ENCODE peak calls at places on chromosomes 4 and X, in ten cellular contexts. I is fibroblast of lung, N is neural progenitor cell, Y is neuronal stem cell, H is keratinocyte, F is mesenchymal stem cell, S is K562, X is kidney, Q is SK-N-MC, D is endodermal cell. K is an unnamed sample. For H3K9me3, the result is how much of the 10 kb centered on the place peaks cover.

GRCh38 chr4:40475609-40476008 is 140.5 kb downstream of the CHRNA9 start:
- DNase-seq in I (no peak), F (no peak), H (no peak), S (no peak), Q (no peak), N (peak), X (no peak), Y (no peak), D (no peak), K (no peak)

GRCh38 chr4:153233761-153234371 is 29.6 kb downstream of the TRIM2 start:
- DNase-seq in X (no peak), N (no peak), S (no peak), H (peak), Q (peak), F (peak), I (peak), D (no peak), Y (no peak), K (peak)

GRCh38 chr4:185833055-185833598 is 21.1 kb upstream of the SORBS2 start:
- DNase-seq in X (no peak), I (no peak), Y (no peak), Q (no peak), N (peak), S (no peak), D (no peak), H (no peak), F (no peak), K (no peak)

GRCh38 chrX:94722578-94722977 is 1048.6 kb downstream of the FAM133A start:
- DNase-seq in I (no peak), Y (no peak), S (no peak), N (no peak), F (no peak), Q (no peak), D (no peak), H (no peak), X (no peak), K (no peak)

GRCh38 chr4:108247511-108248088 is 78.9 kb upstream of the LEF1 start:
- DNase-seq in H (no peak), Q (no peak), N (peak), Y (peak), F (peak), S (peak), X (peak), I (no peak), D (peak), K (no peak)

GRCh38 chr4:47827339-47828047 is 10.4 kb downstream of the CORIN start:
- DNase-seq in H (no peak), F (no peak), S (no peak), Y (no peak), Q (no peak), I (no peak), N (no peak), D (no peak), X (no peak), K (no peak)

GRCh38 chr4:56505269-56506109 is at the start of gene ARL9:
- DNase-seq in S (no peak), F (peak), Y (peak), X (peak), D (peak), Q (no peak), H (no peak), N (peak), I (peak), K (peak)

GRCh38 chr4:56434599-56435000 is 815 bp downstream of the PPAT start:
- DNase-seq in F (no peak), X (no peak), Y (no peak), S (no peak), D (no peak), Q (no peak), I (peak), N (peak), H (no peak), K (peak)

GRCh38 chr4:185104733-185105132 is 38.3 kb upstream of the SLC25A4 start:
- DNase-seq in X (no peak), I (no peak), Q (no peak), D (no peak), S (no peak), Y (no peak), N (no peak), H (no peak), F (no peak), K (no peak)

GRCh38 chr4:41939016-41939623 is 3.9 kb downstream of the TMEM33 start:
- DNase-seq in I (peak), F (peak), S (no peak), H (peak), D (no peak), N (no peak), Y (no peak), Q (no peak), X (no peak), K (peak)

GRCh38 chrX:101655540-101655939 is 4.1 kb downstream of the ARMCX2 start:
- DNase-seq in S (no peak), F (no peak), N (no peak), H (no peak), Q (no peak), Y (no peak), X (no peak), D (no peak), I (no peak), K (no peak)

GRCh38 chrX:103275947-103276567 is 493 bp downstream of the TCEAL5 start:
- DNase-seq in H (no peak), F (no peak), X (no peak), N (no peak), Y (no peak), Q (no peak), I (no peak), S (no peak), D (no peak), K (no peak)

GRCh38 chr4:153483432-153484418 is 17.6 kb downstream of the TMEM131L start:
- DNase-seq in N (no peak), H (no peak), Y (no peak), D (no peak), S (no peak), I (peak), F (no peak), Q (no peak), X (no peak), K (no peak)

GRCh38 chr4:127219247-127219646 is 413.5 kb upstream of the INTU start:
- DNase-seq in N (no peak), I (no peak), S (no peak), Y (no peak), F (no peak), D (no peak), Q (no peak), X (no peak), H (no peak), K (peak)

GRCh38 chr4:121668368-121669162 is 28.2 kb downstream of the ANXA5 start:
- DNase-seq in S (no peak), D (no peak), Q (no peak), H (no peak), I (peak), Y (no peak), F (peak), X (no peak), N (no peak), K (peak)

GRCh38 chr4:183342541-183343533 is 20.6 kb upstream of the CLDN24 start:
- DNase-seq in H (no peak), N (peak), X (peak), F (no peak), S (no peak), Y (no peak), Q (no peak), I (no peak), D (no peak), K (no peak)

GRCh38 chr4:12689457-12689856 is 794.7 kb downstream of the RAB28 start:
- DNase-seq in F (no peak), Y (no peak), D (no peak), Q (no peak), S (no peak), N (no peak), X (no peak), I (no peak), H (no peak), K (no peak)

GRCh38 chrX:100864967-100865366 is 9.2 kb downstream of the NOX1 start:
- DNase-seq in H (no peak), D (no peak), Y (no peak), F (peak), Q (no peak), N (no peak), X (no peak), I (peak), S (no peak), K (peak)

GRCh38 chr4:26181616-26182015 is 139.2 kb upstream of the RBPJ start:
- DNase-seq in X (no peak), S (no peak), Y (no peak), D (no peak), N (no peak), F (no peak), H (no peak), I (peak), Q (no peak), K (no peak)

GRCh38 chr4:7813674-7814073 is 126.0 kb downstream of the AFAP1 start:
- DNase-seq in H (no peak), S (no peak), D (no peak), Y (no peak), F (peak), X (no peak), I (peak), N (no peak), Q (no peak), K (peak)

GRCh38 chrX:21943460-21944135 is 3.1 kb downstream of the SMS start:
- DNase-seq in S (no peak), I (peak), X (no peak), N (no peak), F (peak), Q (no peak), Y (no peak), D (peak), H (peak), K (peak)

GRCh38 chrX:55794420-55794819 is 76.9 kb downstream of the RRAGB start:
- DNase-seq in D (no peak), Y (no peak), Q (no peak), H (no peak), X (no peak), N (no peak), F (peak), I (no peak), S (no peak), K (no peak)
- H3K9me3 ChIP-seq in D (under half), Y (under half), Q (under half), H (under half), X (under half), N (under half), F (under half), I (under half), S (under half), K (under half)

GRCh38 chr4:173493041-173493440 is 37.0 kb downstream of the HAND2 start:
- DNase-seq in D (no peak), Y (no peak), N (no peak), I (no peak), H (no peak), X (no peak), F (no peak), Q (no peak), S (no peak), K (no peak)

GRCh38 chr4:173492315-173492714 is 37.7 kb downstream of the HAND2 start:
- DNase-seq in I (no peak), D (no peak), Y (no peak), F (no peak), Q (no peak), H (no peak), X (no peak), N (no peak), S (no peak), K (no peak)

GRCh38 chr4:173490256-173490655 is 39.8 kb downstream of the HAND2 start:
- DNase-seq in X (no peak), N (no peak), D (no peak), H (no peak), S (no peak), Q (no peak), F (no peak), I (no peak), Y (no peak), K (peak)

GRCh38 chr4:173489514-173489913 is 40.5 kb downstream of the HAND2 start:
- DNase-seq in Y (no peak), H (no peak), D (no peak), X (no peak), N (no peak), S (no peak), Q (peak), I (peak), F (peak), K (peak)

GRCh38 chr4:173490817-173491518 is 39.1 kb downstream of the HAND2 start:
- DNase-seq in I (peak), F (peak), S (no peak), N (no peak), Q (no peak), H (no peak), X (no peak), D (peak), Y (no peak), K (peak)
- H3K9ac ChIP-seq in I (no peak), F (peak), S (no peak), N (no peak), Q (no peak), H (no peak), X (no peak), D (no peak), Y (no peak), K (peak)

GRCh38 chr4:119028296-119028695 is 107.3 kb upstream of the MYOZ2 start:
- DNase-seq in Y (no peak), N (no peak), F (no peak), S (no peak), X (no peak), D (no peak), H (no peak), Q (no peak), I (no peak), K (no peak)

GRCh38 chr4:119027815-119028214 is 107.8 kb upstream of the MYOZ2 start:
- DNase-seq in D (no peak), X (no peak), F (no peak), Y (no peak), Q (no peak), S (no peak), N (no peak), H (no peak), I (no peak), K (no peak)

GRCh38 chr4:119025916-119026661 is 109.5 kb upstream of the MYOZ2 start:
- DNase-seq in X (no peak), S (no peak), F (peak), Q (peak), H (no peak), D (no peak), I (peak), Y (no peak), N (no peak), K (peak)

GRCh38 chr4:119025440-119025839 is 110.2 kb upstream of the MYOZ2 start:
- DNase-seq in F (peak), D (no peak), S (no peak), H (no peak), X (no peak), I (peak), N (no peak), Y (no peak), Q (no peak), K (peak)

GRCh38 chr4:119026662-119027444 is 108.8 kb upstream of the MYOZ2 start:
- DNase-seq in S (no peak), Q (no peak), Y (no peak), X (no peak), D (peak), I (no peak), N (no peak), F (no peak), H (no peak), K (no peak)
- H3K4me3 ChIP-seq in S (no peak), Q (no peak), Y (no peak), X (no peak), D (no peak), I (peak), N (no peak), F (no peak), H (no peak), K (peak)

GRCh38 chr4:84496356-84497219 is 2.5 kb downstream of the NKX6-1 start:
- DNase-seq in Q (no peak), I (no peak), H (no peak), N (peak), F (peak), S (no peak), Y (no peak), D (peak), X (peak), K (no peak)
- H3K9me3 ChIP-seq in Q (under half), I (under half), H (under half), N (under half), F (under half), S (under half), Y (under half), D (under half), X (under half), K (under half)

GRCh38 chr4:141329174-141329569 is 108.5 kb downstream of the ZNF330 start:
- DNase-seq in X (no peak), S (no peak), D (no peak), I (peak), H (no peak), N (no peak), Y (no peak), F (peak), Q (peak), K (peak)
- H3K9ac ChIP-seq in X (no peak), S (no peak), D (no peak), I (no peak), H (no peak), N (no peak), Y (no peak), F (peak), Q (no peak), K (peak)

DNA sequence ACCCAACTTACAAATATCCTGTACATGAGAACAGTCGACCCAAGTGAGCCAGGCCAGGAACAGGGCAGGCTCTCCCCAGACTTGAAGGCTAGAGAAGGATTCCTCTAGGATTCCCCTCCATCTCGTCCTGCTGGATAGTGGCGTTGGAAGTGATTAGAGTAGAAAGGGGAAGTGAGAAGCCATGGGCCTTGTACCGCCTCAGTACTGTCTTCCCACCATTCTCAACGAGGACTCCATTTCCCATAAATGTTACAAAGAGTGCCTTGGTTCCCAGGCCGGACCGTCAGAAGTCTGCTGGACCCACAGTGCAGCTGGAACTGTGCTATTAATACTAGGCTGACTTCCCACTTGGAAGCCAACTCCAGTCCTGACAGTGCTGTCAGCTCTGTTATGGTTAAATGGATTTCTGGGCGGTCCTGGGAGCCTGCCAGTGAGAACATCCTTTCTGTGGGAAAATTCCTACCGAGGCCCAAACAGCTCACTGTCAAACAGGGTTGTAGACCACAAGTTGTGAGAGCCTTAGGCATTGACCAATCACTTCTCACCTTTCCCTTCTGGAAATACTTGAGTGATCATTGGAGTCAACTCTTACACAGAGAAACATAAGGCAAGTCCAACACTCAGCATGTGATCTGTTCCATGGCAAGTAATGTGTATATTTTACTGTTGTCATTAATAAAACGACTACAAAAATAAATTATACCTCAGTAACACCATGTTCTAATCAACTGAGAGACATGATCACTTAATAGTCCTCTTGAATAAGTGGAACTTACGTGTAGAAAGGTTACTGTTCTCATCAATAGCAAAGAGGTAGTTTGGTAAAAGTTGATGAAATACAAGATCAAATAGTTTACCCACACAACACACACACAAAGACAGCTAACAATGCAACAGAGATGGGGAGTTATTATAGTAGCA is 58.4 kb downstream of the AMELX start:
- DNase-seq in X (peak), I (peak), S (no peak), N (no peak), Q (no peak), H (no peak), Y (no peak), D (no peak), F (peak), K (no peak)
- H3K4me3 ChIP-seq in X (no peak), I (no peak), S (no peak), N (no peak), Q (no peak), H (no peak), Y (no peak), D (no peak), F (no peak), K (peak)

GRCh38 chr4:6474053-6474568 is 1.7 kb upstream of the PPP2R2C start:
- DNase-seq in S (peak), X (no peak), F (no peak), H (no peak), D (peak), Y (no peak), Q (no peak), N (peak), I (no peak), K (no peak)

GRCh38 chr4:6476893-6477292 is 4.5 kb upstream of the PPP2R2C start:
- DNase-seq in D (peak), X (no peak), N (no peak), Y (no peak), H (no peak), F (no peak), I (no peak), Q (no peak), S (no peak), K (no peak)

GRCh38 chr4:6473264-6474052 is 1.0 kb upstream of the PPP2R2C start:
- DNase-seq in S (no peak), N (no peak), I (no peak), Q (no peak), X (no peak), H (no peak), D (peak), F (no peak), Y (no peak), K (no peak)

GRCh38 chr4:6474705-6475457 is 2.5 kb upstream of the PPP2R2C start:
- DNase-seq in I (no peak), H (no peak), X (no peak), D (peak), N (no peak), Y (no peak), F (no peak), Q (no peak), S (no peak), K (no peak)

DNA sequence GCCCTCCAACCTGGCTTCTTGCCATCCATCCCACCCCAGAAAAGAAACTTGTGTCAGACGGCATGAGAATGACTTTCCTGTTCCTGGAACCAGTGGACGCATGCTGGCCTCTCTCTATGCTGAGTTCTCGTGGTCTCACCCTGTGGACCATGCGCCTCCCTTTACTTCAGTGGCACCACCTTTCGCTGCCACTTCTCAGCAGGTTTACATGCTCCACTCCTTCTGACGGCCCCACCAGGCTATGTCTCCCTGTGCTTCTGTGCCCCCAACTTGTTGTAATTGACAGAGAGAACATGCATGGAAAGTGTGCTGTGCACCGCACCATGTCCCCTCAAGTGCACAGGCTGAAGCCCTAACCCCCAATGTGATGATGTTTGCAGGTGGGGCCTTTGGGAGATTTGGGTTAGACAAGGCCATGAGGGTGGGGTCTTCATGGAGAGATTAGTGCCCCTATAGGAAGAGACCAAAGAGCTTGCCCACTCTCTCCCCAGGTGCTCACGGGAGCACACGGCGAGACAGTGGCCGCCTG is 3.1 kb upstream of the PPP2R2C start:
- DNase-seq in S (no peak), D (peak), X (no peak), Y (no peak), N (no peak), Q (no peak), F (no peak), H (no peak), I (no peak), K (no peak)
- H3K9me3 ChIP-seq in S (under half), D (under half), X (under half), Y (under half), N (under half), Q (under half), F (under half), H (under half), I (under half), K (under half)